ENCODE peak calls at places on chromosomes 11 and 22, in five cellular contexts. R is neuronal stem cell, A is H9, G is mesenchymal stem cell, J is trophoblast cell. H is an unnamed sample.
A peak's percentile ranks its signal among the peaks of the same experiment; 100 is the strongest.

GRCh38 chr22:44309137-44309536 is 3.6 kb downstream of the SHISAL1 start:
- DNase-seq in A (no peak), J (peak; percentile 52), G (peak; percentile 96), R (no peak), H (no peak)

GRCh38 chr11:62399868-62400245 is 19.0 kb upstream of the SCGB1A1 start:
- DNase-seq in G (no peak), R (no peak), A (no peak), J (no peak), H (no peak)

GRCh38 chr11:58564226-58564625 is 11.4 kb downstream of the LPXN start:
- DNase-seq in R (no peak), G (no peak), A (no peak), J (no peak), H (no peak)

GRCh38 chr22:27485842-27486241 is 315.7 kb downstream of the MN1 start:
- DNase-seq in J (no peak), R (no peak), A (no peak), G (no peak), H (no peak)

GRCh38 chr11:57214494-57214893 is 22.6 kb downstream of the APLNR start:
- DNase-seq in R (no peak), J (peak; percentile 51), G (peak; percentile 54), A (no peak), H (no peak)

GRCh38 chr11:60257956-60258722 is 15.2 kb upstream of the MS4A4E start:
- DNase-seq in G (no peak), J (no peak), R (no peak), A (no peak), H (no peak)

GRCh38 chr22:22462813-22463567 is 45.6 kb downstream of the ZNF280B start:
- DNase-seq in J (peak; percentile 48), R (no peak), A (no peak), G (no peak), H (no peak)

GRCh38 chr22:49240472-49240871 is 587.2 kb downstream of the BRD1 start:
- DNase-seq in R (no peak), A (peak; percentile 10), J (no peak), G (no peak), H (peak; percentile 14)

GRCh38 chr11:3223932-3224729 is 5.5 kb upstream of the MRGPRG start:
- DNase-seq in A (peak; percentile 57), G (no peak), R (no peak), J (no peak), H (no peak)

GRCh38 chr22:46250035-46250782 is at the start of gene CDPF1:
- DNase-seq in G (peak; percentile 85), R (peak; percentile 75), J (peak; percentile 93), A (peak; percentile 83), H (peak; percentile 23)

GRCh38 chr11:111344032-111344431 is 35.0 kb downstream of the POU2AF1 start:
- DNase-seq in J (no peak), A (no peak), G (peak; percentile 33), R (no peak), H (no peak)

GRCh38 chr11:123654566-123655081 is at the start of gene SCN3B:
- DNase-seq in J (peak; percentile 72), A (peak; percentile 89), G (peak; percentile 68), R (peak; percentile 72), H (peak; percentile 91)

GRCh38 chr11:63573881-63574855 is 11.0 kb upstream of the PLAAT2 start:
- DNase-seq in G (peak; percentile 82), A (peak; percentile 31), J (peak; percentile 60), R (no peak), H (no peak)

DNA sequence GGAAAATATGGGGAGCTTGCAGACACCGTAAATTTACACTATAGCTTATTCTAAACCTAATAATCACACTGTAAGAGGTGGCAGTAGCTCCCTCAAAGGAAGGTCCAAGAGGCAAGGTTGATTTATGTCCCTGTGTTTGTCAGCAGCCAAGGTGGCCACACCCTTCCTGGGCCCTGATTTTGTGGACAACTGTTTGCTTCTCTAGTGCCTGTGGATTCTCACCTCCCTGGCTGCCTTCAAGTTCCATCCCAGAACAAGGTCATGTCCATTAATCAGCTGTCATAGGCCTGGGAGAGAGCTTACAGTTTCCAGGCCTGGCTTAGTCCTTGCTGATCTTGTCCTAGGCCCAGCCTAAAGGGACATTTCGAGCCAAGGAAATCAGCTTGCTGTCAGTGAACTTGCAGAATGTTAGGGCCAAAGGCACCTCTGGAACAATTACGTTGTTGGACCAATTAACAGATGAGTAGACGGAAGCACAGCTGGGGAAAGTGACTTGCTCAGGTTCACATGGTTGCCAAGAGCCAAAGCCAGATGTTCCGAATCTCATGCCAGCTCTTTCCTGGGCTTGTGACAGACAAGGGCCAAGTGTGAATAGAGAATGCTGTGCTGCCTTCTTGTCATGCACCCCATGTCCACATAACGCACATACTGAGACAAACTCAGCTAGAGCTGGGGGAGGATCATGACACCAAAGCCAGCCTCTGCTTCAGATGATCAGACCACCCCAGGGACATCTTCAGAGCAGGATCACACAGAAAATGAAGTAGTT is 616.1 kb downstream of the INSC start:
- DNase-seq in J (no peak), A (no peak), R (no peak), G (no peak), H (no peak)
- H2BK12ac ChIP-seq in J (no peak overlapping the region), A (no peak overlapping the region), R (no peak overlapping the region), G (no peak overlapping the region), H (no peak overlapping the region)

GRCh38 chr11:108561535-108561991 is 32.0 kb downstream of the EXPH5 start:
- DNase-seq in A (no peak), J (peak; percentile 35), R (no peak), G (peak; percentile 9), H (no peak)
- H2BK12ac ChIP-seq in A (no peak overlapping the region), J (peak overlapping the region; percentile 50), R (no peak overlapping the region), G (no peak overlapping the region), H (no peak overlapping the region)

GRCh38 chr11:104968856-104969776 is 742 bp upstream of the CASP4 start:
- DNase-seq in G (peak; percentile 32), A (peak; percentile 67), R (no peak), J (peak; percentile 67), H (peak; percentile 21)

GRCh38 chr11:104965735-104966134 is 2.6 kb downstream of the CASP4 start:
- DNase-seq in G (no peak), J (peak; percentile 38), R (no peak), A (no peak), H (no peak)

GRCh38 chr11:104968365-104968855 is at the start of gene CASP4:
- DNase-seq in R (no peak), J (peak; percentile 94), A (no peak), G (peak; percentile 91), H (no peak)

GRCh38 chr11:104970756-104971155 is 2.4 kb upstream of the CASP4 start:
- DNase-seq in R (no peak), A (no peak), J (no peak), G (no peak), H (no peak)

GRCh38 chr11:104967493-104968364 is 645 bp downstream of the CASP4 start:
- DNase-seq in G (peak; percentile 33), R (no peak), A (no peak), J (peak; percentile 36), H (no peak)
- H2BK12ac ChIP-seq in G (no peak overlapping the region), R (no peak overlapping the region), A (no peak overlapping the region), J (no peak overlapping the region), H (no peak overlapping the region)

GRCh38 chr22:29331213-29331612 is 15.7 kb upstream of the RASL10A start:
- DNase-seq in J (no peak), R (no peak), G (no peak), A (no peak), H (no peak)

GRCh38 chr22:29334148-29334547 is 18.7 kb upstream of the RASL10A start:
- DNase-seq in R (no peak), J (no peak), A (no peak), G (no peak), H (no peak)

GRCh38 chr22:29334696-29335344 is 19.3 kb upstream of the RASL10A start:
- DNase-seq in J (no peak), A (no peak), G (no peak), R (no peak), H (no peak)

GRCh38 chr22:29331658-29332300 is 16.3 kb upstream of the RASL10A start:
- DNase-seq in A (no peak), G (no peak), R (no peak), J (no peak), H (no peak)

GRCh38 chr22:29332886-29333496 is 17.5 kb upstream of the RASL10A start:
- DNase-seq in J (no peak), A (no peak), G (no peak), R (no peak), H (no peak)
- H2BK12ac ChIP-seq in J (no peak overlapping the region), A (no peak overlapping the region), G (no peak overlapping the region), R (no peak overlapping the region), H (no peak overlapping the region)

GRCh38 chr11:108204918-108205499 is 17.4 kb downstream of the NPAT start:
- DNase-seq in J (no peak), R (no peak), G (no peak), A (no peak), H (no peak)

GRCh38 chr11:108204376-108204775 is 18.1 kb downstream of the NPAT start:
- DNase-seq in J (peak; percentile 89), G (no peak), R (no peak), A (no peak), H (no peak)

GRCh38 chr11:108206171-108206570 is 16.3 kb downstream of the NPAT start:
- DNase-seq in R (no peak), G (no peak), A (no peak), J (no peak), H (no peak)

GRCh38 chr11:108199446-108200321 is 22.8 kb downstream of the NPAT start:
- DNase-seq in A (no peak), J (peak; percentile 100), R (no peak), G (peak; percentile 59), H (no peak)

GRCh38 chr11:108203075-108203474 is 19.4 kb downstream of the NPAT start:
- DNase-seq in R (no peak), A (no peak), G (no peak), J (no peak), H (no peak)
- H2BK12ac ChIP-seq in R (no peak overlapping the region), A (no peak overlapping the region), G (no peak overlapping the region), J (no peak overlapping the region), H (no peak overlapping the region)

DNA sequence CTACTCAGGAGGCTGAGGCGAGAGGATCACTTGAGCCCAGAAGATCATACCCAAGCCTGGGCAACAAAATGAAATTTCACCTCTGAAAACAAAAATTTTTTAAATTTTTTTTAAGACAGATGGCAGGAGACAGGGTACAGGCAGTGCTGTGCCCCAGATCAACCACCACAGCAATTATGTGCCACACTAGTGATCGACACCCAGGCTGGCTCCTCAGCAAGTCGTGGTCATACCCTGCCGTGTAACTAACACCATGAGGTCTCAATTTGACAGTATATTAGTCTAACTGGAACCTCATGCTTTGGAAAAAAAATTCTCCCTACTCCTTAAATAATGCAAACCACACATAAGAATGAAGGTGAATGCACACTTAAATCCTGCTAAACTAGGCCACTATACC is 8.3 kb downstream of the SF3A1 start:
- DNase-seq in G (no peak), J (no peak), R (no peak), A (no peak), H (no peak)
- H2BK12ac ChIP-seq in G (no peak overlapping the region), J (no peak overlapping the region), R (no peak overlapping the region), A (no peak overlapping the region), H (no peak overlapping the region)